ENCODE peak calls at places on chromosome X, in four cellular contexts. E is right cardiac atrium, Y is body of pancreas, S is H54. K is an unnamed sample.

GRCh38 chrX:9677098-9677739 is 88.4 kb downstream of the GPR143 start:
- DNase-seq in E (no peak), Y (peak), S (no peak), K (no peak)

GRCh38 chrX:153634832-153635231 is 12.2 kb upstream of the DUSP9 start:
- DNase-seq in E (no peak), Y (no peak), S (no peak), K (peak)

GRCh38 chrX:123859409-123859827 is 435 bp upstream of the XIAP start:
- DNase-seq in E (no peak), Y (no peak), S (peak), K (peak)

GRCh38 chrX:41922125-41922521 is 1.2 kb downstream of the CASK start:
- DNase-seq in E (no peak), Y (peak), S (no peak), K (peak)

GRCh38 chrX:48896611-48897011 is 957 bp downstream of the TIMM17B start:
- DNase-seq in E (no peak), Y (no peak), S (no peak), K (no peak)

GRCh38 chrX:49877397-49878101 is 1.7 kb upstream of the USP27X start:
- DNase-seq in E (no peak), Y (peak), S (no peak), K (no peak)

GRCh38 chrX:24647257-24648058 is at the start of gene PCYT1B:
- DNase-seq in E (peak), Y (peak), S (no peak), K (peak)

GRCh38 chrX:40853004-40853815 is 117.9 kb upstream of the MED14 start:
- DNase-seq in E (no peak), Y (no peak), S (no peak), K (no peak)

GRCh38 chrX:129726307-129727111 is 12.3 kb upstream of the XPNPEP2 start:
- DNase-seq in E (peak), Y (peak), S (peak), K (peak)

GRCh38 chrX:21657318-21658151 is 595 bp downstream of the KLHL34 start:
- DNase-seq in E (peak), Y (no peak), S (no peak), K (no peak)

GRCh38 chrX:104430720-104431119 is 135.3 kb upstream of the IL1RAPL2 start:
- DNase-seq in E (no peak), Y (no peak), S (no peak), K (no peak)

GRCh38 chrX:19017271-19017670 is 33.4 kb upstream of the PHKA2 start:
- DNase-seq in E (no peak), Y (no peak), S (peak), K (no peak)

GRCh38 chrX:150692837-150693781 is at the start of gene MTMR1:
- DNase-seq in E (peak), Y (peak), S (no peak), K (peak)

K was measured in ovary.